ENCODE peak calls at places on chromosomes 16 and 17, in eight cellular contexts. M is adipocyte, A is mammary epithelial cell, B is HAP-1, Y is IMR-90, L is heart right ventricle, S is gastrocnemius medialis, X is heart left ventricle. R is an unnamed sample.

GRCh38 chr16:71303938-71304337 is 14.7 kb upstream of the CMTR2 start:
- DNase-seq in M (no peak), A (peak; percentile 92), B (no peak), Y (peak; percentile 4), L (no peak), S (no peak), X (no peak), R (no peak)

GRCh38 chr16:67481561-67482259 is 753 bp upstream of the ATP6V0D1 start:
- DNase-seq in M (no peak), A (no peak), B (peak; percentile 37), Y (peak; percentile 43), L (peak; percentile 52), S (peak; percentile 48), X (peak; percentile 66), R (peak; percentile 76)

GRCh38 chr17:16853661-16854320 is 118.1 kb downstream of the TNFRSF13B start:
- DNase-seq in M (no peak), A (no peak), B (no peak), Y (no peak), L (no peak), S (no peak), X (no peak), R (no peak)

GRCh38 chr16:11058820-11059219 is 114.5 kb downstream of the CLEC16A start:
- DNase-seq in M (no peak), A (no peak), B (no peak), Y (no peak), L (no peak), S (no peak), X (no peak), R (peak; percentile 23)

GRCh38 chr17:81131486-81132196 is 33.7 kb upstream of the PVALEF start:
- DNase-seq in M (no peak), A (no peak), B (no peak), Y (no peak), L (no peak), S (no peak), X (no peak), R (peak; percentile 89)

GRCh38 chr17:1275962-1276736 is 3.3 kb upstream of the TRARG1 start:
- DNase-seq in M (peak; percentile 86), A (no peak), B (peak; percentile 53), Y (peak; percentile 27), L (peak; percentile 63), S (peak; percentile 46), X (peak; percentile 65), R (peak; percentile 83)

GRCh38 chr16:50600582-50601283 is 52.5 kb downstream of the NKD1 start:
- DNase-seq in M (no peak), A (no peak), B (no peak), Y (no peak), L (no peak), S (no peak), X (no peak), R (no peak)

GRCh38 chr17:46894024-46894423 is 28.9 kb upstream of the GOSR2 start:
- DNase-seq in M (no peak), A (no peak), B (no peak), Y (no peak), L (no peak), S (no peak), X (no peak), R (no peak)

GRCh38 chr17:76381633-76382304 is 2.6 kb upstream of the SPHK1 start:
- DNase-seq in M (no peak), A (no peak), B (no peak), Y (peak; percentile 49), L (peak; percentile 51), S (no peak), X (peak; percentile 66), R (no peak)

GRCh38 chr17:9228408-9229159 is 207.3 kb downstream of the NTN1 start:
- DNase-seq in M (peak; percentile 35), A (peak; percentile 36), B (no peak), Y (peak; percentile 58), L (no peak), S (no peak), X (peak; percentile 29), R (no peak)

GRCh38 chr17:49404906-49405305 is 9.8 kb downstream of the PHB1 start:
- DNase-seq in M (no peak), A (no peak), B (no peak), Y (no peak), L (no peak), S (no peak), X (no peak), R (no peak)

GRCh38 chr16:8958344-8958808 is 5.3 kb downstream of the USP7 start:
- DNase-seq in M (no peak), A (peak; percentile 20), B (no peak), Y (peak; percentile 69), L (no peak), S (peak; percentile 66), X (peak; percentile 39), R (no peak)

GRCh38 chr16:20166531-20167235 is 93.0 kb upstream of the GPR139 start:
- DNase-seq in M (no peak), A (no peak), B (no peak), Y (no peak), L (no peak), S (no peak), X (no peak), R (no peak)

GRCh38 chr17:57135748-57136342 is 50.8 kb downstream of the AKAP1 start:
- DNase-seq in M (no peak), A (no peak), B (no peak), Y (no peak), L (no peak), S (no peak), X (no peak), R (no peak)

GRCh38 chr17:80999224-81000088 is 7.8 kb downstream of the CHMP6 start:
- DNase-seq in M (no peak), A (no peak), B (no peak), Y (no peak), L (no peak), S (no peak), X (peak; percentile 29), R (no peak)

GRCh38 chr16:34743115-34743514 is 1283.7 kb downstream of the TP53TG3F start:
- DNase-seq in M (no peak), A (no peak), B (no peak), Y (no peak), L (no peak), S (no peak), X (no peak), R (no peak)
- H3K9me3 ChIP-seq in M (peaks cover 24% of the 10 kb centered on the region), A (peaks cover 71% of the 10 kb centered on the region), B (peaks cover 10% of the 10 kb centered on the region), Y (peaks cover 2% of the 10 kb centered on the region), L (peaks cover 13% of the 10 kb centered on the region), S (no peaks in the 10 kb centered on the region), X (peaks cover 76% of the 10 kb centered on the region), R (peaks cover 38% of the 10 kb centered on the region)

DNA sequence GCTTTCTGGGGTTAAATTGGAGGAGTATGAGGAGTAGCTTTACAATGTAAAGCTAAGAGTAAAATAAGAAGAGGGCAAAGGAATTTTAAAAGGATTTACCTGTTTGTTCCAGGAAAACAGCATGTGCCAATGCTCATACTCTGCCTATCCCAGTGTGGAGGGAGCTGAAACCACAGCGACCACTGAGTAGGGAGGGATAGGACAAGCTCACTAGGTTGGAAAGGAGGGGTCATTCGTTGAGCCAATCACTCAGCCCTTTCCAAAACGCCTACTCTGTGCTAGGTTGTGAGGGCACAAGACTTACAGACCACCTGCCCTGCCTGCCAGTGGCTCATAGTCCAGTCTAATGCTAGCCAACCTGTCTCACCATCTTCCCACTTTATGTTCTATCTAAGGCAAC is 1.1 kb upstream of the DNAJC7 start:
- DNase-seq in M (no peak), A (no peak), B (no peak), Y (no peak), L (no peak), S (no peak), X (no peak), R (no peak)
- H3K4me3 ChIP-seq in M (peak overlapping the region; percentile 99), A (peak overlapping the region; percentile 84), B (peak overlapping the region; percentile 91), Y (no peak overlapping the region), L (no peak overlapping the region), S (peak overlapping the region; percentile 90), X (peak overlapping the region; percentile 95), R (peak overlapping the region; percentile 93)

DNA sequence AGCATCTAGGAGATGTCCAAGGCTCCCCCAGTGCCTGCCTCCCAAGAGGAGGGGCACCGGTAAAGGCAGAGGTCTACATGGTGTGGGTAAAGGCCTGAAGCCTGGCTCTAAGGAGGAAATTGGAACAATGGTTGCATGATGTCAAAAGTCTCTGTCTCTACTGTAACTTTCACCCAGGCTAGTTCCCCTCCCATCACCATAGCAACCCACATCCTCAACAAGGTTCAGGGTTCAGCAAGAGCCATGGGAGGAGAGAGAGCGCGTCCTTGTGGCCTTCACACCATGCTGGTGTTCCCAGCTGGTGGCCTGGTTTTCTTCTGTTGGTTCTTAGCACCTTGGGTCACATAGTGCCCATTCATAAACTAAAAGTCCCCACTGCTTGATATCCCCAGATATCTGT is 196.7 kb upstream of the CDH5 start:
- DNase-seq in M (no peak), A (no peak), B (no peak), Y (no peak), L (no peak), S (no peak), X (no peak), R (no peak)
- H3K9me3 ChIP-seq in M (peaks cover 4% of the 10 kb centered on the region), A (no peaks in the 10 kb centered on the region), B (no peaks in the 10 kb centered on the region), Y (peaks cover 2% of the 10 kb centered on the region), L (no peaks in the 10 kb centered on the region), S (no peaks in the 10 kb centered on the region), X (no peaks in the 10 kb centered on the region), R (no peaks in the 10 kb centered on the region)

GRCh38 chr16:56652600-56652999 is 914 bp downstream of the MT1B start:
- DNase-seq in M (no peak), A (no peak), B (no peak), Y (no peak), L (no peak), S (no peak), X (no peak), R (no peak)

GRCh38 chr16:56653218-56653617 is 1.5 kb downstream of the MT1B start:
- DNase-seq in M (no peak), A (no peak), B (no peak), Y (no peak), L (no peak), S (no peak), X (no peak), R (no peak)

GRCh38 chr16:56658476-56658875 is 717 bp downstream of the MT1F start:
- DNase-seq in M (no peak), A (no peak), B (no peak), Y (no peak), L (no peak), S (no peak), X (no peak), R (no peak)

GRCh38 chr16:56662357-56663354 is 4.9 kb downstream of the MT1F start:
- DNase-seq in M (no peak), A (no peak), B (no peak), Y (no peak), L (no peak), S (no peak), X (no peak), R (no peak)

DNA sequence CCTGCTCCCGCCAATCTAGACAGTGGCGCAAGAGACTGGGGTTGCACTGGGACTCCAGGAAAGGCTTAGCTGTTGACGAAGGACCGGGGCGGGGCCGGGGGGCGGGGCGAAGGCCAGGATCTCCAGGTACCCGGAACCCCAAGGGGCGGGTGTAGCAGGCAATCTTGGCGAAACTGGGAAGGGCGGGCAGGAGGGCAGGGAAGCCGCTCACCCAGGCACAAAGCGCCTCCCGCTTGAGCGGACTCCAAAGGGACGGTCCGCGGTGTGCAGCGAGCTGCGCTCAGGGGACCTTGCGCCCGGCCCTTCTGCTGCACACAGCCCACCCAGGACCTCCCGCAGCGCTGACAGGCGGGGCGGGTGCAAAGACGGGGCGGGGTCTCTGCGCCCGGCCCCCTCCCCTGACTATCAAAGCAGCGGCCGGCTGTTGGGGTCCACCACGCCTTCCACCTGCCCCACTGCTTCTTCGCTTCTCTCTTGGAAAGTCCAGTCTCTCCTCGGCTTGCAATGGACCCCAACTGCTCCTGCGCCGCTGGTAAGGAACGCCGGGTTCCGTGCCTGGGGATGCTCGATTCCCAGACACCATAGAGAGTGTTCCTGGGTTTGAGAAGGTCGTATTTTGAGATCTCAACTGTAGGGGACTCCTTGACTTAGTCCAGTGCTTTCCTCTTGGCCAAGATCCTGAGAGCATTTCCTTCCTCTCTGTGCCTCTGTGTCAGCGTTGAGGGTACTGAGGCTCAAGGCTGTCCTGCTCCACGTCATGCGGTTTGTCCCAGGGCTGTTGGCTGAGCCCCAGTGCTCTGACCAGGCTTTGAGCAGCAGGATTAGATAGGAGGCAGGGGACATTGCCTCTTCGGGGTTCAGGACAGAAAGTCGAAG is at the start of gene MT1F:
- DNase-seq in M (peak; percentile 32), A (peak; percentile 89), B (peak; percentile 81), Y (peak; percentile 28), L (peak; percentile 59), S (peak; percentile 71), X (peak; percentile 71), R (peak; percentile 96)
- H3K4me3 ChIP-seq in M (peak within 1 kb of the TSS; percentile 70), A (peak within 1 kb of the TSS; percentile 65), B (peak within 1 kb of the TSS; percentile 49), Y (peak within 1 kb of the TSS; percentile 2), L (peak within 1 kb of the TSS; percentile 44), S (peak within 1 kb of the TSS; percentile 42), X (peak within 1 kb of the TSS; percentile 58), R (peak within 1 kb of the TSS; percentile 59)